ENCODE peak calls at places on chromosome 14, in five cellular contexts. O is progenitor cell of endocrine pancreas, G is NCI-H1694, K is kidney, T is fibroblast of the aortic adventitia. V is an unnamed sample.
A peak's percentile ranks its signal among the peaks of the same experiment; 100 is the strongest.

GRCh38 chr14:93332032-93332852 is 594 bp downstream of the BTBD7 start:
- DNase-seq in O (peak; percentile 68), G (no peak), K (peak; percentile 90), T (peak; percentile 17), V (peak; percentile 66)

GRCh38 chr14:97407701-97408407 is 610.7 kb downstream of the VRK1 start:
- DNase-seq in O (no peak), G (no peak), K (no peak), T (no peak), V (no peak)

GRCh38 chr14:51850651-51851050 is 9.8 kb upstream of the GNG2 start:
- DNase-seq in O (no peak), G (no peak), K (no peak), T (no peak), V (no peak)

GRCh38 chr14:71591929-71592328 is 340.3 kb upstream of the RGS6 start:
- DNase-seq in O (no peak), G (no peak), K (no peak), T (peak; percentile 58), V (peak; percentile 32)

GRCh38 chr14:22900088-22900799 is 17.2 kb downstream of the REM2 start:
- DNase-seq in O (no peak), G (peak; percentile 82), K (no peak), T (peak; percentile 79), V (peak; percentile 84)

GRCh38 chr14:73761621-73762355 is 47.6 kb upstream of the PNMA1 start:
- DNase-seq in O (no peak), G (no peak), K (peak; percentile 75), T (no peak), V (no peak)

GRCh38 chr14:89352976-89353817 is 63.8 kb downstream of the FOXN3 start:
- DNase-seq in O (no peak), G (no peak), K (no peak), T (no peak), V (no peak)

GRCh38 chr14:69101331-69101826 is 51.5 kb downstream of the DCAF5 start:
- DNase-seq in O (no peak), G (no peak), K (no peak), T (peak; percentile 94), V (no peak)

GRCh38 chr14:64491637-64492036 is 12.0 kb downstream of the ZBTB25 start:
- DNase-seq in O (no peak), G (no peak), K (no peak), T (no peak), V (no peak)

GRCh38 chr14:26163761-26164160 is 434.1 kb downstream of the NOVA1 start:
- DNase-seq in O (no peak), G (peak; percentile 28), K (no peak), T (peak; percentile 66), V (peak; percentile 70)

GRCh38 chr14:63840981-63841380 is 11.8 kb upstream of the SYNE2 start:
- DNase-seq in O (no peak), G (no peak), K (no peak), T (no peak), V (peak; percentile 56)

GRCh38 chr14:67964391-67964812 is 144.8 kb downstream of the RAD51B start:
- DNase-seq in O (no peak), G (no peak), K (no peak), T (peak; percentile 85), V (no peak)

GRCh38 chr14:58942516-58942915 is 246.0 kb upstream of the DAAM1 start:
- DNase-seq in O (no peak), G (no peak), K (no peak), T (peak; percentile 12), V (no peak)

GRCh38 chr14:106024983-106025604 is 498.7 kb downstream of the TMEM121 start:
- DNase-seq in O (no peak), G (no peak), K (no peak), T (no peak), V (no peak)

GRCh38 chr14:100261621-100262020 is 22.7 kb downstream of the YY1 start:
- DNase-seq in O (no peak), G (no peak), K (no peak), T (no peak), V (no peak)

GRCh38 chr14:76844223-76844622 is 18.0 kb downstream of the LRRC74A start:
- DNase-seq in O (no peak), G (no peak), K (peak; percentile 88), T (peak; percentile 33), V (no peak)

GRCh38 chr14:102539544-102540309 is 30.2 kb upstream of the ANKRD9 start:
- DNase-seq in O (no peak), G (peak; percentile 99), K (peak; percentile 86), T (peak; percentile 39), V (peak; percentile 73)